ENCODE peak calls at places on chromosomes 1 and 21, in nine cellular contexts. C is DMS79; F is glutamatergic neuron; O is COR-L47; H is T-helper 1 cell; K is head of caudate nucleus; X is iris pigment epithelial cell; L is NCI-H1436; Y is effector memory CD4-positive, alpha-beta T cell. M is an unnamed sample.

GRCh38 chr1:44808063-44808937 is at the start of gene BTBD19:
- DNase-seq in L (no peak), F (peak; percentile 81), O (no peak), X (peak; percentile 93), C (no peak), Y (peak; percentile 76), K (peak; percentile 80), H (peak; percentile 68), M (no peak)

GRCh38 chr1:226882631-226883409 is 12.4 kb downstream of the PSEN2 start:
- DNase-seq in C (no peak), F (no peak), L (no peak), Y (no peak), X (peak; percentile 61), K (no peak), H (no peak), O (no peak), M (no peak)

GRCh38 chr1:231032963-231033362 is 7.1 kb downstream of the FAM89A start:
- DNase-seq in O (no peak), H (no peak), L (no peak), X (no peak), C (no peak), K (no peak), F (no peak), Y (no peak), M (no peak)

GRCh38 chr21:32587112-32587511 is 1.8 kb upstream of the TCP10L start:
- DNase-seq in L (no peak), H (no peak), O (no peak), Y (no peak), C (no peak), X (no peak), K (no peak), F (no peak), M (no peak)

GRCh38 chr1:44036409-44037111 is 5.3 kb upstream of the SLC6A9 start:
- DNase-seq in L (peak; percentile 67), Y (peak; percentile 45), K (peak; percentile 81), O (peak; percentile 28), X (peak; percentile 63), F (peak; percentile 80), C (peak; percentile 75), H (peak; percentile 50), M (no peak)

GRCh38 chr21:44865561-44866280 is 7.8 kb downstream of the PTTG1IP start:
- DNase-seq in F (peak; percentile 9), C (no peak), K (no peak), H (no peak), Y (no peak), O (no peak), L (no peak), X (peak; percentile 38), M (no peak)

GRCh38 chr21:35932232-35932911 is 128.0 kb downstream of the SETD4 start:
- DNase-seq in F (no peak), C (peak; percentile 37), O (peak; percentile 33), X (peak; percentile 91), K (peak; percentile 17), L (no peak), Y (no peak), H (no peak), M (no peak)

GRCh38 chr1:234683856-234684632 is 74.1 kb upstream of the IRF2BP2 start:
- DNase-seq in F (no peak), X (peak; percentile 84), Y (no peak), C (no peak), L (no peak), O (no peak), K (no peak), H (no peak), M (no peak)

GRCh38 chr1:201761178-201761577 is 67.8 kb upstream of the IPO9 start:
- DNase-seq in C (no peak), L (no peak), O (no peak), H (no peak), K (no peak), Y (no peak), F (no peak), X (no peak), M (no peak)

GRCh38 chr1:5565281-5565680 is 426.9 kb downstream of the NPHP4 start:
- DNase-seq in Y (no peak), L (no peak), F (no peak), H (no peak), X (no peak), C (no peak), O (no peak), K (no peak), M (no peak)

GRCh38 chr1:31639543-31639942 is 5.1 kb downstream of the PEF1 start:
- DNase-seq in Y (no peak), L (no peak), C (no peak), O (no peak), X (peak; percentile 91), F (no peak), K (no peak), H (no peak), M (no peak)

GRCh38 chr1:2646837-2647236 is 14.0 kb upstream of the MMEL1 start:
- DNase-seq in F (no peak), O (no peak), K (no peak), X (no peak), L (no peak), H (no peak), Y (no peak), C (no peak), M (no peak)

GRCh38 chr1:40300651-40301050 is 16.4 kb downstream of the COL9A2 start:
- DNase-seq in K (no peak), Y (no peak), C (no peak), X (no peak), O (no peak), H (no peak), L (no peak), F (no peak), M (no peak)

M was measured in activated gamma-delta T cell.